ENCODE peak calls at places on chromosome 20, in five cellular contexts. T, G, H, C and X are unnamed samples.

GRCh38 chr20:50346372-50347347 is 156.0 kb downstream of the CEBPB start:
- DNase-seq in G (peak; percentile 91), C (peak; percentile 80), H (peak; percentile 94), T (peak; percentile 77), X (no peak)

GRCh38 chr20:35340436-35340835 is 48.2 kb upstream of the FAM83C start:
- DNase-seq in H (no peak), T (no peak), G (no peak), C (no peak), X (no peak)

GRCh38 chr20:23215596-23215995 is 129.5 kb upstream of the CD93 start:
- DNase-seq in C (no peak), H (no peak), T (no peak), G (no peak), X (no peak)

GRCh38 chr20:43842126-43843020 is 72.3 kb upstream of the TOX2 start:
- DNase-seq in G (no peak), T (no peak), H (no peak), C (no peak), X (no peak)

GRCh38 chr20:32602273-32602672 is 17.1 kb upstream of the NOL4L start:
- DNase-seq in G (no peak), C (no peak), H (no peak), T (no peak), X (no peak)

GRCh38 chr20:18288748-18289705 is 700 bp downstream of the ZNF133 start:
- DNase-seq in T (peak; percentile 33), C (no peak), G (no peak), H (no peak), X (no peak)

GRCh38 chr20:36461600-36462439 is 79.5 kb upstream of the MYL9 start:
- DNase-seq in H (peak; percentile 90), T (peak; percentile 77), G (peak; percentile 76), C (peak; percentile 32), X (peak; percentile 45)

GRCh38 chr20:48040491-48040890 is 255.2 kb upstream of the SULF2 start:
- DNase-seq in G (no peak), T (no peak), H (no peak), C (no peak), X (no peak)

GRCh38 chr20:63752411-63753101 is 13.0 kb downstream of the SLC2A4RG start:
- DNase-seq in T (peak; percentile 22), G (no peak), H (peak; percentile 69), C (no peak), X (no peak)

GRCh38 chr20:34099675-34100074 is 12.4 kb downstream of the EIF2S2 start:
- DNase-seq in C (no peak), G (no peak), T (no peak), H (no peak), X (no peak)

GRCh38 chr20:62822788-62823651 is 6.2 kb downstream of the COL9A3 start:
- DNase-seq in H (no peak), G (no peak), T (no peak), C (no peak), X (no peak)

GRCh38 chr20:1002682-1003561 is 811 bp upstream of the RSPO4 start:
- DNase-seq in T (no peak), G (no peak), H (no peak), C (no peak), X (no peak)

GRCh38 chr20:9035129-9035528 is 33.8 kb upstream of the PLCB4 start:
- DNase-seq in H (no peak), T (no peak), C (no peak), G (no peak), X (no peak)

GRCh38 chr20:44532981-44533331 is 11.1 kb upstream of the SERINC3 start:
- DNase-seq in C (no peak), G (no peak), H (no peak), T (no peak), X (no peak)

GRCh38 chr20:51085761-51086160 is 62.9 kb upstream of the KCNG1 start:
- DNase-seq in T (no peak), H (no peak), C (no peak), G (no peak), X (no peak)

GRCh38 chr20:35617397-35618031 is 1.9 kb downstream of the SPAG4 start:
- DNase-seq in C (no peak), T (peak; percentile 77), G (peak; percentile 43), H (peak; percentile 85), X (peak; percentile 49)

GRCh38 chr20:21529863-21530262 is 16.0 kb upstream of the NKX2-2 start:
- DNase-seq in H (no peak), T (no peak), G (no peak), C (no peak), X (no peak)

GRCh38 chr20:53769041-53769440 is 175.4 kb upstream of the ZNF217 start:
- DNase-seq in G (no peak), T (no peak), H (no peak), C (no peak), X (no peak)

GRCh38 chr20:18252597-18253451 is 35.5 kb upstream of the ZNF133 start:
- DNase-seq in T (no peak), H (no peak), G (no peak), C (no peak), X (no peak)

GRCh38 chr20:36463212-36464061 is 77.9 kb upstream of the MYL9 start:
- DNase-seq in G (no peak), H (no peak), C (no peak), T (no peak), X (no peak)

GRCh38 chr20:35901678-35902544 is 52.4 kb downstream of the SCAND1 start:
- DNase-seq in T (no peak), C (no peak), H (no peak), G (no peak), X (no peak)

GRCh38 chr20:48288930-48289507 is 503.7 kb upstream of the SULF2 start:
- DNase-seq in C (no peak), H (no peak), G (no peak), T (no peak), X (no peak)

GRCh38 chr20:34260208-34260942 is 19.2 kb downstream of the ASIP start:
- DNase-seq in G (no peak), C (no peak), H (no peak), T (no peak), X (no peak)

GRCh38 chr20:46388201-46388836 is 18.1 kb downstream of the ELMO2 start:
- DNase-seq in T (no peak), H (no peak), C (no peak), G (no peak), X (no peak)

GRCh38 chr20:37852666-37853065 is 50.3 kb upstream of the VSTM2L start:
- DNase-seq in H (no peak), C (no peak), T (no peak), G (no peak), X (no peak)

GRCh38 chr20:63342561-63343459 is 18.3 kb downstream of the CHRNA4 start:
- DNase-seq in G (no peak), H (no peak), T (no peak), C (no peak), X (no peak)

GRCh38 chr20:2297352-2297717 is 1.5 kb downstream of the TGM3 start:
- DNase-seq in H (no peak), G (no peak), T (no peak), C (no peak), X (peak; percentile 12)

GRCh38 chr20:50595988-50596693 is 86.0 kb downstream of the PTPN1 start:
- DNase-seq in T (no peak), G (no peak), H (no peak), C (no peak), X (no peak)

GRCh38 chr20:20366551-20366895 is 1.4 kb upstream of the INSM1 start:
- DNase-seq in H (no peak), G (no peak), C (no peak), T (no peak), X (no peak)

GRCh38 chr20:20369353-20370086 is 1.6 kb downstream of the INSM1 start:
- DNase-seq in T (no peak), C (no peak), G (no peak), H (no peak), X (no peak)

GRCh38 chr20:20368414-20369352 is 779 bp downstream of the INSM1 start:
- DNase-seq in G (no peak), H (no peak), C (no peak), T (no peak), X (no peak)

GRCh38 chr20:20366896-20367680 is 816 bp upstream of the INSM1 start:
- DNase-seq in G (no peak), H (no peak), C (no peak), T (no peak), X (peak; percentile 57)

GRCh38 chr20:20367681-20368413 is at the start of gene INSM1:
- DNase-seq in G (no peak), C (no peak), H (no peak), T (no peak), X (peak; percentile 73)
- H3K4me3 ChIP-seq in G (peak within 1 kb of the TSS; percentile 28), C (no peak within 1 kb of the TSS), H (peak within 1 kb of the TSS; percentile 16), T (no peak within 1 kb of the TSS), X (peak within 1 kb of the TSS; percentile 51)

GRCh38 chr20:58514321-58515239 is 619 bp downstream of the APCDD1L start:
- DNase-seq in C (no peak), H (no peak), G (no peak), T (no peak), X (peak; percentile 20)
- H3K4me3 ChIP-seq in C (peak overlapping the region; percentile 18), H (peak overlapping the region; percentile 56), G (peak overlapping the region; percentile 41), T (no peak overlapping the region), X (no peak overlapping the region)

GRCh38 chr20:56934888-56935287 is 305.8 kb downstream of the TFAP2C start:
- DNase-seq in T (no peak), C (no peak), H (no peak), G (no peak), X (no peak)

GRCh38 chr20:56928007-56928406 is 298.9 kb downstream of the TFAP2C start:
- DNase-seq in G (no peak), T (no peak), C (no peak), H (no peak), X (no peak)

GRCh38 chr20:56929606-56930005 is 300.5 kb downstream of the TFAP2C start:
- DNase-seq in T (no peak), C (no peak), G (no peak), H (no peak), X (no peak)

GRCh38 chr20:56932575-56933330 is 303.6 kb downstream of the TFAP2C start:
- DNase-seq in C (no peak), T (no peak), G (no peak), H (no peak), X (no peak)

GRCh38 chr20:56933331-56933698 is 304.2 kb downstream of the TFAP2C start:
- DNase-seq in H (no peak), T (no peak), G (no peak), C (no peak), X (no peak)
- H3K4me3 ChIP-seq in H (no peak overlapping the region), T (no peak overlapping the region), G (no peak overlapping the region), C (no peak overlapping the region), X (no peak overlapping the region)

DNA sequence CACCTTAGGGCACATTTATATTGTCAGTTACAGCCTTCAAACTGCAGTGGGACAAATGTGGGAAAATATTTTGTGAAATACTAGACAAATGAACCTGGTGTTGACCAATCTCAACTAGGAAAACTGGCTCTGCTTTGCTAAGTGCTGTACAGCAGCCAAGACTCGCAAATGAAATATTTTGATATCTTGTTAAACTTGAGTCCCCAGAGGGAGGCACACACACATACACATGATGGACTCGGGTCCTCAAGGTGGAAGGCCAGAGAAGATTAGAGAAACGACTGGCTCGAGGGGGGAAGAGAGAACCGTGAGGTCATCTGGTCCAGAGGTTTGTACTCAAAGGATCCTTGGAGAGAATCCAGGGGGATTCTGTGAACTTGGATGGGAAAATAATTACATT is 67.3 kb upstream of the JAG1 start:
- DNase-seq in C (no peak), G (no peak), T (no peak), H (no peak), X (no peak)
- H3K4me3 ChIP-seq in C (no peak overlapping the region), G (no peak overlapping the region), T (no peak overlapping the region), H (no peak overlapping the region), X (no peak overlapping the region)

GRCh38 chr20:24581443-24582170 is 112.2 kb downstream of the SYNDIG1 start:
- DNase-seq in C (no peak), G (no peak), H (no peak), T (no peak), X (no peak)
- H3K4me3 ChIP-seq in C (no peak overlapping the region), G (no peak overlapping the region), H (no peak overlapping the region), T (no peak overlapping the region), X (peak overlapping the region; percentile 62)